ENCODE peak calls at places on chromosomes 7 and 10, in ten cellular contexts. One of them, this sample, is unnamed.

GRCh38 chr10:130333185-130333584 is 197.0 kb downstream of the GLRX3 start:
- DNase-seq in A549: peak; percentile 1
- DNase-seq in dorsolateral prefrontal cortex: no peak
- DNase-seq in CD8-positive, alpha-beta memory T cell: no peak
- DNase-seq in transverse colon: no peak
- DNase-seq in hepatocyte: no peak
- DNase-seq in mesendoderm: peak; percentile 75
- DNase-seq in AG04450: no peak
- DNase-seq in Peyer's patch: no peak
- DNase-seq in caudate nucleus: no peak
- DNase-seq in this sample: no peak

GRCh38 chr10:48316236-48316635 is 9.8 kb downstream of the MAPK8 start:
- DNase-seq in A549: no peak
- DNase-seq in dorsolateral prefrontal cortex: no peak
- DNase-seq in CD8-positive, alpha-beta memory T cell: no peak
- DNase-seq in transverse colon: no peak
- DNase-seq in hepatocyte: peak; percentile 24
- DNase-seq in mesendoderm: no peak
- DNase-seq in AG04450: no peak
- DNase-seq in Peyer's patch: no peak
- DNase-seq in caudate nucleus: no peak
- DNase-seq in this sample: no peak

GRCh38 chr7:28570970-28571288 is 158.6 kb downstream of the CREB5 start:
- DNase-seq in A549: no peak
- DNase-seq in dorsolateral prefrontal cortex: no peak
- DNase-seq in CD8-positive, alpha-beta memory T cell: no peak
- DNase-seq in transverse colon: no peak
- DNase-seq in hepatocyte: no peak
- DNase-seq in mesendoderm: no peak
- DNase-seq in AG04450: no peak
- DNase-seq in Peyer's patch: no peak
- DNase-seq in caudate nucleus: no peak
- DNase-seq in this sample: no peak

GRCh38 chr10:58393317-58393716 is 8.1 kb downstream of the TFAM start:
- DNase-seq in A549: no peak
- DNase-seq in dorsolateral prefrontal cortex: no peak
- DNase-seq in CD8-positive, alpha-beta memory T cell: no peak
- DNase-seq in transverse colon: no peak
- DNase-seq in hepatocyte: no peak
- DNase-seq in mesendoderm: no peak
- DNase-seq in AG04450: no peak
- DNase-seq in Peyer's patch: no peak
- DNase-seq in caudate nucleus: no peak
- DNase-seq in this sample: no peak

GRCh38 chr7:150357277-150357676 is 11.3 kb upstream of the REPIN1 start:
- DNase-seq in A549: no peak
- DNase-seq in dorsolateral prefrontal cortex: no peak
- DNase-seq in CD8-positive, alpha-beta memory T cell: peak; percentile 62
- DNase-seq in transverse colon: no peak
- DNase-seq in hepatocyte: no peak
- DNase-seq in mesendoderm: no peak
- DNase-seq in AG04450: no peak
- DNase-seq in Peyer's patch: no peak
- DNase-seq in caudate nucleus: no peak
- DNase-seq in this sample: no peak

GRCh38 chr7:81331061-81332018 is 412.5 kb upstream of the SEMA3C start:
- DNase-seq in A549: no peak
- DNase-seq in dorsolateral prefrontal cortex: no peak
- DNase-seq in CD8-positive, alpha-beta memory T cell: no peak
- DNase-seq in transverse colon: no peak
- DNase-seq in hepatocyte: no peak
- DNase-seq in mesendoderm: peak; percentile 63
- DNase-seq in AG04450: no peak
- DNase-seq in Peyer's patch: no peak
- DNase-seq in caudate nucleus: no peak
- DNase-seq in this sample: no peak

GRCh38 chr10:3660753-3661152 is 124.3 kb downstream of the KLF6 start:
- DNase-seq in A549: no peak
- DNase-seq in dorsolateral prefrontal cortex: no peak
- DNase-seq in CD8-positive, alpha-beta memory T cell: no peak
- DNase-seq in transverse colon: no peak
- DNase-seq in hepatocyte: no peak
- DNase-seq in mesendoderm: no peak
- DNase-seq in AG04450: no peak
- DNase-seq in Peyer's patch: no peak
- DNase-seq in caudate nucleus: no peak
- DNase-seq in this sample: no peak

GRCh38 chr10:129771024-129771423 is 193.1 kb downstream of the EBF3 start:
- DNase-seq in A549: no peak
- DNase-seq in dorsolateral prefrontal cortex: no peak
- DNase-seq in CD8-positive, alpha-beta memory T cell: no peak
- DNase-seq in transverse colon: no peak
- DNase-seq in hepatocyte: no peak
- DNase-seq in mesendoderm: no peak
- DNase-seq in AG04450: no peak
- DNase-seq in Peyer's patch: peak; percentile 19
- DNase-seq in caudate nucleus: no peak
- DNase-seq in this sample: no peak

GRCh38 chr7:11437987-11438386 is 394.0 kb downstream of the THSD7A start:
- DNase-seq in A549: no peak
- DNase-seq in dorsolateral prefrontal cortex: no peak
- DNase-seq in CD8-positive, alpha-beta memory T cell: no peak
- DNase-seq in transverse colon: no peak
- DNase-seq in hepatocyte: no peak
- DNase-seq in mesendoderm: no peak
- DNase-seq in AG04450: peak; percentile 6
- DNase-seq in Peyer's patch: no peak
- DNase-seq in caudate nucleus: no peak
- DNase-seq in this sample: no peak

GRCh38 chr7:74479961-74480829 is 26.5 kb downstream of the GTF2IRD1 start:
- DNase-seq in A549: no peak
- DNase-seq in dorsolateral prefrontal cortex: peak; percentile 84
- DNase-seq in CD8-positive, alpha-beta memory T cell: no peak
- DNase-seq in transverse colon: peak; percentile 79
- DNase-seq in hepatocyte: peak; percentile 84
- DNase-seq in mesendoderm: peak; percentile 89
- DNase-seq in AG04450: peak; percentile 47
- DNase-seq in Peyer's patch: peak; percentile 82
- DNase-seq in caudate nucleus: peak; percentile 61
- DNase-seq in this sample: no peak

GRCh38 chr7:96246972-96247371 is 74.9 kb downstream of the SLC25A13 start:
- DNase-seq in A549: no peak
- DNase-seq in dorsolateral prefrontal cortex: no peak
- DNase-seq in CD8-positive, alpha-beta memory T cell: no peak
- DNase-seq in transverse colon: no peak
- DNase-seq in hepatocyte: no peak
- DNase-seq in mesendoderm: no peak
- DNase-seq in AG04450: no peak
- DNase-seq in Peyer's patch: no peak
- DNase-seq in caudate nucleus: no peak
- DNase-seq in this sample: no peak

GRCh38 chr7:150524018-150524417 is 9.3 kb downstream of the GIMAP7 start:
- DNase-seq in A549: no peak
- DNase-seq in dorsolateral prefrontal cortex: no peak
- DNase-seq in CD8-positive, alpha-beta memory T cell: no peak
- DNase-seq in transverse colon: no peak
- DNase-seq in hepatocyte: no peak
- DNase-seq in mesendoderm: no peak
- DNase-seq in AG04450: no peak
- DNase-seq in Peyer's patch: no peak
- DNase-seq in caudate nucleus: no peak
- DNase-seq in this sample: no peak

GRCh38 chr7:86592185-86592584 is 51.5 kb upstream of the GRM3 start:
- DNase-seq in A549: no peak
- DNase-seq in dorsolateral prefrontal cortex: no peak
- DNase-seq in CD8-positive, alpha-beta memory T cell: no peak
- DNase-seq in transverse colon: no peak
- DNase-seq in hepatocyte: no peak
- DNase-seq in mesendoderm: no peak
- DNase-seq in AG04450: no peak
- DNase-seq in Peyer's patch: no peak
- DNase-seq in caudate nucleus: no peak
- DNase-seq in this sample: no peak

GRCh38 chr7:27181176-27181520 is 3.9 kb downstream of the HOXA11 start:
- DNase-seq in A549: no peak
- DNase-seq in dorsolateral prefrontal cortex: peak; percentile 27
- DNase-seq in CD8-positive, alpha-beta memory T cell: no peak
- DNase-seq in transverse colon: peak; percentile 12
- DNase-seq in hepatocyte: no peak
- DNase-seq in mesendoderm: no peak
- DNase-seq in AG04450: no peak
- DNase-seq in Peyer's patch: peak; percentile 25
- DNase-seq in caudate nucleus: no peak
- DNase-seq in this sample: no peak

GRCh38 chr7:27182861-27183681 is 2.0 kb downstream of the HOXA11 start:
- DNase-seq in A549: no peak
- DNase-seq in dorsolateral prefrontal cortex: peak; percentile 15
- DNase-seq in CD8-positive, alpha-beta memory T cell: no peak
- DNase-seq in transverse colon: peak; percentile 20
- DNase-seq in hepatocyte: no peak
- DNase-seq in mesendoderm: peak; percentile 86
- DNase-seq in AG04450: no peak
- DNase-seq in Peyer's patch: peak; percentile 50
- DNase-seq in caudate nucleus: no peak
- DNase-seq in this sample: no peak

GRCh38 chr7:27180431-27181175 is 4.4 kb downstream of the HOXA11 start:
- DNase-seq in A549: no peak
- DNase-seq in dorsolateral prefrontal cortex: peak; percentile 12
- DNase-seq in CD8-positive, alpha-beta memory T cell: no peak
- DNase-seq in transverse colon: peak; percentile 19
- DNase-seq in hepatocyte: no peak
- DNase-seq in mesendoderm: no peak
- DNase-seq in AG04450: no peak
- DNase-seq in Peyer's patch: peak; percentile 37
- DNase-seq in caudate nucleus: no peak
- DNase-seq in this sample: no peak

GRCh38 chr7:27182285-27182827 is 2.7 kb downstream of the HOXA11 start:
- DNase-seq in A549: no peak
- DNase-seq in dorsolateral prefrontal cortex: no peak
- DNase-seq in CD8-positive, alpha-beta memory T cell: no peak
- DNase-seq in transverse colon: peak; percentile 14
- DNase-seq in hepatocyte: no peak
- DNase-seq in mesendoderm: no peak
- DNase-seq in AG04450: no peak
- DNase-seq in Peyer's patch: peak; percentile 23
- DNase-seq in caudate nucleus: no peak
- DNase-seq in this sample: no peak

DNA sequence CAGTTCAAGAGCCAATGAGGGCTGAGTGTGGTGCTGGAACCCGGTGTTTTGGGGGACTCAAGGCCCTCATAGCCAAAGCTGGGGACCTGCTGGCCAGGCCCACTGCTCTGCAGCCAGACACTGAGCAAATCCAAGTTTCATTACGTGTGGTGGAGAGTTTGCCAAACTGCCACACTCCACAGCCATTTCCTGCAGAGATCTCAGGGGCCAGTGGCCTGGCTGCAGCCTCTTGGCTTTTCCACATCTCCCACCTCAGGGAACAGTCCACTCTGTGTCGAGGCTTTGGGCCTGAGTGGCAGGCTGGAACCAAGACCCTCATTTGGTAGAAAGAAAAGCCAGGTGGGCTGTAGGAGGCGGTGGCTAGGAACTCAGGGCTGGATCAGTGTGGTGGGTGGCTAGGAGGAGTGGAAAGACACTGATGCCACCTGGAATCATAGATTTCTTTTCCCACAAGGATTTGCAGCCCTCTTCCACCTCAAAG is 3.2 kb downstream of the HOXA11 start:
- DNase-seq in A549: no peak
- DNase-seq in dorsolateral prefrontal cortex: peak; percentile 15
- DNase-seq in CD8-positive, alpha-beta memory T cell: no peak
- DNase-seq in transverse colon: peak; percentile 19
- DNase-seq in hepatocyte: no peak
- DNase-seq in mesendoderm: no peak
- DNase-seq in AG04450: no peak
- DNase-seq in Peyer's patch: peak; percentile 25
- DNase-seq in caudate nucleus: no peak
- DNase-seq in this sample: no peak
- H3K27ac ChIP-seq in A549: no peak overlapping the region
- H3K27ac ChIP-seq in dorsolateral prefrontal cortex: no peak overlapping the region
- H3K27ac ChIP-seq in CD8-positive, alpha-beta memory T cell: no peak overlapping the region
- H3K27ac ChIP-seq in transverse colon: peak overlapping the region; percentile 98
- H3K27ac ChIP-seq in hepatocyte: no peak overlapping the region
- H3K27ac ChIP-seq in mesendoderm: no peak overlapping the region
- H3K27ac ChIP-seq in AG04450: no peak overlapping the region
- H3K27ac ChIP-seq in Peyer's patch: no peak overlapping the region
- H3K27ac ChIP-seq in caudate nucleus: no peak overlapping the region
- H3K27ac ChIP-seq in this sample: no peak overlapping the region

DNA sequence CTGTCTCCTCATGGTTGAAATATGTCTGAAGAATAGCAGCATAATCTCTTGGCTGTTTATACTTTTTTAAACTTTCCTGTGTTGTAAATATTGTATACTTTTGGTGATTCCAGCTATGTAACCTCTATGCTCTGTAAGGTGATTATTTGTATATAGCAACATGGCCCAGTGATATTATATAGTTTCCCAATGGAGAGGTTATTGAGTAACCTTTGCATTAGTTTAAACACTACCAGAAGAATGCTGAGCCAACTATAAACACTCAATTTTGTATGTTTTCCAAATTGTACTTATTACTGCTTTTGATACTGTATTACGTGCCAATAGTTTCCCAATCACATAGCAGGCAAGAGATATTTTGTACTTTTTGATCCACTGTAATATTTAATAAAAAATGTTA is 172.1 kb downstream of the RTKN2 start:
- DNase-seq in A549: no peak
- DNase-seq in dorsolateral prefrontal cortex: no peak
- DNase-seq in CD8-positive, alpha-beta memory T cell: no peak
- DNase-seq in transverse colon: no peak
- DNase-seq in hepatocyte: no peak
- DNase-seq in mesendoderm: no peak
- DNase-seq in AG04450: no peak
- DNase-seq in Peyer's patch: no peak
- DNase-seq in caudate nucleus: no peak
- DNase-seq in this sample: no peak
- H3K27ac ChIP-seq in A549: peak overlapping the region; percentile 70
- H3K27ac ChIP-seq in dorsolateral prefrontal cortex: no peak overlapping the region
- H3K27ac ChIP-seq in CD8-positive, alpha-beta memory T cell: no peak overlapping the region
- H3K27ac ChIP-seq in transverse colon: peak overlapping the region; percentile 77
- H3K27ac ChIP-seq in hepatocyte: peak overlapping the region; percentile 64
- H3K27ac ChIP-seq in mesendoderm: no peak overlapping the region
- H3K27ac ChIP-seq in AG04450: no peak overlapping the region
- H3K27ac ChIP-seq in Peyer's patch: peak overlapping the region; percentile 17
- H3K27ac ChIP-seq in caudate nucleus: peak overlapping the region; percentile 9
- H3K27ac ChIP-seq in this sample: peak overlapping the region; percentile 55

GRCh38 chr7:27130540-27131389 is at the start of gene HOXA4:
- DNase-seq in A549: peak; percentile 84
- DNase-seq in dorsolateral prefrontal cortex: no peak
- DNase-seq in CD8-positive, alpha-beta memory T cell: peak; percentile 79
- DNase-seq in transverse colon: peak; percentile 94
- DNase-seq in hepatocyte: peak; percentile 91
- DNase-seq in mesendoderm: peak; percentile 86
- DNase-seq in AG04450: no peak
- DNase-seq in Peyer's patch: peak; percentile 95
- DNase-seq in caudate nucleus: no peak
- DNase-seq in this sample: peak; percentile 39
- H3K27ac ChIP-seq in A549: peak within 1 kb of the TSS; percentile 82
- H3K27ac ChIP-seq in dorsolateral prefrontal cortex: no peak within 1 kb of the TSS
- H3K27ac ChIP-seq in CD8-positive, alpha-beta memory T cell: no peak within 1 kb of the TSS
- H3K27ac ChIP-seq in transverse colon: peak within 1 kb of the TSS; percentile 94
- H3K27ac ChIP-seq in hepatocyte: peak within 1 kb of the TSS; percentile 39
- H3K27ac ChIP-seq in mesendoderm: no peak within 1 kb of the TSS
- H3K27ac ChIP-seq in AG04450: peak within 1 kb of the TSS; percentile 33
- H3K27ac ChIP-seq in Peyer's patch: peak within 1 kb of the TSS; percentile 92
- H3K27ac ChIP-seq in caudate nucleus: no peak within 1 kb of the TSS
- H3K27ac ChIP-seq in this sample: peak within 1 kb of the TSS; percentile 97

GRCh38 chr7:106346678-106347217 is 62.0 kb upstream of the NAMPT start:
- DNase-seq in A549: peak; percentile 75
- DNase-seq in dorsolateral prefrontal cortex: no peak
- DNase-seq in CD8-positive, alpha-beta memory T cell: peak; percentile 78
- DNase-seq in transverse colon: no peak
- DNase-seq in hepatocyte: no peak
- DNase-seq in mesendoderm: no peak
- DNase-seq in AG04450: peak; percentile 63
- DNase-seq in Peyer's patch: no peak
- DNase-seq in caudate nucleus: no peak
- DNase-seq in this sample: no peak
- H3K27ac ChIP-seq in A549: peak overlapping the region; percentile 34
- H3K27ac ChIP-seq in dorsolateral prefrontal cortex: no peak overlapping the region
- H3K27ac ChIP-seq in CD8-positive, alpha-beta memory T cell: peak overlapping the region; percentile 13
- H3K27ac ChIP-seq in transverse colon: no peak overlapping the region
- H3K27ac ChIP-seq in hepatocyte: no peak overlapping the region
- H3K27ac ChIP-seq in mesendoderm: no peak overlapping the region
- H3K27ac ChIP-seq in AG04450: no peak overlapping the region
- H3K27ac ChIP-seq in Peyer's patch: no peak overlapping the region
- H3K27ac ChIP-seq in caudate nucleus: no peak overlapping the region
- H3K27ac ChIP-seq in this sample: no peak overlapping the region

This sample was measured in esophagus squamous epithelium.